ENCODE peak calls at places on chromosomes 4 and X, in nine cellular contexts. C is uterus; Z is CD8-positive, alpha-beta T cell; N is heart right ventricle; X is HepG2; S is thoracic aorta; U is upper lobe of right lung; O is HCT116; H is H1. F is an unnamed sample.

GRCh38 chr4:125750827-125751466 is 436.2 kb downstream of the FAT4 start:
- DNase-seq in C (peak), Z (no peak), N (peak), X (peak), S (no peak), U (no peak), O (no peak), H (peak), F (no peak)

GRCh38 chr4:59247032-59247431 is 1953.1 kb upstream of the ADGRL3 start:
- DNase-seq in C (no peak), Z (no peak), N (no peak), X (peak), S (no peak), U (no peak), O (no peak), H (no peak), F (peak)

GRCh38 chr4:8205241-8205707 is 6.2 kb downstream of the SH3TC1 start:
- DNase-seq in C (no peak), Z (no peak), N (no peak), X (no peak), S (no peak), U (no peak), O (no peak), H (no peak), F (no peak)

GRCh38 chrX:28988246-28988645 is 401.0 kb downstream of the IL1RAPL1 start:
- DNase-seq in C (no peak), Z (no peak), N (no peak), X (no peak), S (no peak), U (no peak), O (no peak), H (no peak), F (no peak)

GRCh38 chrX:107530141-107530540 is 80.7 kb downstream of the FRMPD3 start:
- DNase-seq in C (no peak), Z (no peak), N (no peak), X (no peak), S (no peak), U (no peak), O (no peak), H (no peak), F (no peak)

GRCh38 chr4:81152839-81153713 is 61.9 kb downstream of the PRKG2 start:
- DNase-seq in C (no peak), Z (no peak), N (no peak), X (no peak), S (no peak), U (no peak), O (no peak), H (no peak), F (peak)

GRCh38 chrX:46589977-46590723 is 16.6 kb downstream of the CHST7 start:
- DNase-seq in C (no peak), Z (no peak), N (no peak), X (no peak), S (no peak), U (no peak), O (no peak), H (no peak), F (no peak)

GRCh38 chrX:53048169-53049126 is at the start of gene GPR173:
- DNase-seq in C (peak), Z (no peak), N (peak), X (no peak), S (no peak), U (peak), O (no peak), H (no peak), F (no peak)

GRCh38 chr4:83535945-83536648 is at the start of gene GPAT3:
- DNase-seq in C (peak), Z (peak), N (peak), X (peak), S (peak), U (peak), O (peak), H (no peak), F (peak)

GRCh38 chr4:7429601-7430078 is 5.1 kb downstream of the PSAPL1 start:
- DNase-seq in C (no peak), Z (no peak), N (no peak), X (no peak), S (no peak), U (peak), O (no peak), H (no peak), F (no peak)

GRCh38 chrX:131778269-131779218 is 234.7 kb downstream of the OR13H1 start:
- DNase-seq in C (peak), Z (no peak), N (no peak), X (no peak), S (no peak), U (no peak), O (no peak), H (no peak), F (no peak)

GRCh38 chr4:40916880-40917279 is 167.1 kb downstream of the NSUN7 start:
- DNase-seq in C (no peak), Z (peak), N (peak), X (peak), S (no peak), U (peak), O (peak), H (peak), F (no peak)

GRCh38 chrX:143994206-143994605 is 110.3 kb downstream of the UBE2NL start:
- DNase-seq in C (no peak), Z (no peak), N (no peak), X (no peak), S (no peak), U (no peak), O (no peak), H (no peak), F (peak)

GRCh38 chr4:151604238-151604637 is 156.6 kb downstream of the GATB start:
- DNase-seq in C (no peak), Z (no peak), N (no peak), X (no peak), S (no peak), U (no peak), O (no peak), H (no peak), F (peak)

GRCh38 chrX:15749642-15750610 is 11.9 kb downstream of the CA5B start:
- DNase-seq in C (peak), Z (peak), N (peak), X (no peak), S (no peak), U (no peak), O (no peak), H (no peak), F (no peak)

GRCh38 chr4:13201241-13201640 is 282.9 kb downstream of the RAB28 start:
- DNase-seq in C (no peak), Z (no peak), N (no peak), X (no peak), S (no peak), U (no peak), O (no peak), H (no peak), F (no peak)

GRCh38 chrX:50838820-50839600 is 25.0 kb upstream of the SHROOM4 start:
- DNase-seq in C (no peak), Z (no peak), N (peak), X (no peak), S (no peak), U (no peak), O (no peak), H (no peak), F (no peak)

GRCh38 chrX:123267220-123267619 is 83.1 kb downstream of the GRIA3 start:
- DNase-seq in C (no peak), Z (no peak), N (no peak), X (no peak), S (no peak), U (no peak), O (no peak), H (no peak), F (no peak)

GRCh38 chrX:53049127-53049517 is 533 bp downstream of the GPR173 start:
- DNase-seq in C (no peak), Z (no peak), N (no peak), X (no peak), S (no peak), U (no peak), O (no peak), H (no peak), F (no peak)

GRCh38 chr4:112807083-112807482 is 170.1 kb downstream of the LARP7 start:
- DNase-seq in C (no peak), Z (no peak), N (no peak), X (no peak), S (no peak), U (no peak), O (no peak), H (no peak), F (no peak)

GRCh38 chr4:83535520-83535944 is 376 bp upstream of the GPAT3 start:
- DNase-seq in C (peak), Z (peak), N (peak), X (peak), S (no peak), U (no peak), O (peak), H (no peak), F (peak)

GRCh38 chrX:14056201-14056600 is 26.5 kb upstream of the GEMIN8 start:
- DNase-seq in C (no peak), Z (no peak), N (no peak), X (no peak), S (no peak), U (no peak), O (no peak), H (no peak), F (no peak)

GRCh38 chrX:38048886-38049285 is 42.5 kb downstream of the SYTL5 start:
- DNase-seq in C (no peak), Z (no peak), N (no peak), X (no peak), S (no peak), U (no peak), O (no peak), H (no peak), F (no peak)

GRCh38 chr4:57905965-57906364 is 795.8 kb upstream of the IGFBP7 start:
- DNase-seq in C (no peak), Z (no peak), N (no peak), X (no peak), S (no peak), U (no peak), O (no peak), H (no peak), F (peak)

GRCh38 chr4:38872620-38873019 is 5.0 kb downstream of the FAM114A1 start:
- DNase-seq in C (no peak), Z (no peak), N (no peak), X (peak), S (no peak), U (no peak), O (no peak), H (no peak), F (no peak)

GRCh38 chr4:140344111-140344510 is 29.3 kb upstream of the SCOC start:
- DNase-seq in C (no peak), Z (no peak), N (no peak), X (no peak), S (no peak), U (no peak), O (no peak), H (no peak), F (no peak)

GRCh38 chr4:40976343-40976742 is 226.6 kb downstream of the NSUN7 start:
- DNase-seq in C (peak), Z (no peak), N (peak), X (peak), S (no peak), U (no peak), O (peak), H (no peak), F (peak)

GRCh38 chr4:21470531-21470930 is 478.0 kb downstream of the KCNIP4 start:
- DNase-seq in C (no peak), Z (no peak), N (peak), X (no peak), S (no peak), U (no peak), O (no peak), H (no peak), F (peak)

GRCh38 chr4:112860731-112861377 is 188.6 kb upstream of the ANK2 start:
- DNase-seq in C (no peak), Z (no peak), N (no peak), X (no peak), S (no peak), U (no peak), O (no peak), H (peak), F (no peak)

GRCh38 chrX:71532753-71533425 is at the start of gene OGT:
- DNase-seq in C (peak), Z (peak), N (peak), X (peak), S (peak), U (peak), O (peak), H (peak), F (peak)

GRCh38 chrX:151912780-151913179 is at the start of gene MAGEA4:
- DNase-seq in C (no peak), Z (no peak), N (no peak), X (no peak), S (no peak), U (no peak), O (no peak), H (no peak), F (no peak)

GRCh38 chr4:25813705-25814104 is 49.1 kb downstream of the SEL1L3 start:
- DNase-seq in C (no peak), Z (no peak), N (peak), X (peak), S (no peak), U (no peak), O (no peak), H (no peak), F (no peak)

GRCh38 chr4:184281231-184282139 is 63.8 kb upstream of the ENPP6 start:
- DNase-seq in C (no peak), Z (peak), N (no peak), X (no peak), S (no peak), U (no peak), O (no peak), H (no peak), F (no peak)

GRCh38 chrX:105975382-105975781 is 63.1 kb downstream of the SERPINA7 start:
- DNase-seq in C (no peak), Z (no peak), N (no peak), X (peak), S (no peak), U (no peak), O (peak), H (no peak), F (no peak)

GRCh38 chrX:111869639-111870034 is 6.3 kb upstream of the TRPC5OS start:
- DNase-seq in C (no peak), Z (no peak), N (peak), X (no peak), S (no peak), U (no peak), O (peak), H (peak), F (peak)

GRCh38 chr4:107951551-107951950 is 20.2 kb downstream of the CYP2U1 start:
- DNase-seq in C (no peak), Z (no peak), N (no peak), X (no peak), S (no peak), U (no peak), O (no peak), H (no peak), F (peak)

DNA sequence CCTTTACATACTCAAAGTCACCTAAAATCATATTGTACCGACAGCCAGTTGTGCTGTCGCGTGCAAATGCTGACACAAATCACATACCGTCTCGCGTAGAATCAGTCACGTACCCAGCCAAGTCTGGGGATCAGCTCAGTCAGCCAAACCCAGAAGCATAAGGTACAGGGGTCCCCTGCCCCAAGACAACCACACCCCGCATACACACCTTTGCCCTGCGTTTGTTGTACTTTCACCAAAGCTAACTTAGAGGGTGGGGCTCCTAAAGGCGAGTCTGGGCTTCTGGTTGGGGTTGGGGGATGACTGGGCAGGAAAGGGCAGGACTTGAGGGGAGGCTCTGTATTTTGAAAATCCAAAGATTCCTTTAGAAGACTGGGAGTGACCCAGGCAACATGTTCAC is 823 bp downstream of the GDPD2 start:
- DNase-seq in C (no peak), Z (no peak), N (no peak), X (no peak), S (no peak), U (no peak), O (no peak), H (no peak), F (no peak)
- TF ChIP-seq CTCF in C (no peak), Z (no peak), N (no peak), X (no peak), S (no peak), U (no peak), O (no peak), H (no peak), F (no peak)

GRCh38 chr4:86816463-86817107 is 32.6 kb downstream of the SLC10A6 start:
- DNase-seq in C (peak), Z (no peak), N (peak), X (no peak), S (no peak), U (no peak), O (no peak), H (no peak), F (no peak)
- H3K27ac ChIP-seq in C (peak), Z (no peak), N (no peak), X (no peak), S (peak), U (peak), O (no peak), H (no peak), F (no peak)

DNA sequence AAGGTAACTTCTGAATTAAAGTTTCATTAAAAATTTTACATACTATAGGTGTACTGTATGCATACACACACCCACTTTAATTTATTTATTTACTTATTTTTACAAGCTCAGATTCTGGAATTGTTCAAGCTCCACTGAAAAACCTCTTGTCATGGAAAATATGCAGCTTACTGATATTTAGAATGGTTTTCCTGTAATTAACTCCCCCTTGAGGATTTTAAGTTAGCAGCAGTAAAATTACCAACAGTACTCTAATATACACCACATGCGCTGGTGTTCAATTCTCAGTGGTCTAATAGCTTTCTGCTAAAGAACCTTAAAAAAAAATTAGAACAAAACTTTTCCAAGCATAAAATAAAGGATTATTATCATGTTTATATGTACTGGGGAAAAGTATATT is 12.0 kb downstream of the MAB21L2 start:
- DNase-seq in C (no peak), Z (no peak), N (no peak), X (no peak), S (no peak), U (no peak), O (no peak), H (no peak), F (no peak)
- TF ChIP-seq CTCF in C (no peak), Z (no peak), N (peak), X (peak), S (peak), U (no peak), O (no peak), H (no peak), F (peak)

GRCh38 chr4:78938868-78939666 is at the start of gene PAQR3:
- DNase-seq in C (peak), Z (peak), N (peak), X (peak), S (peak), U (peak), O (peak), H (peak), F (peak)
- H3K27ac ChIP-seq in C (peak), Z (peak), N (peak), X (no peak), S (no peak), U (peak), O (peak), H (peak), F (peak)

GRCh38 chr4:6328526-6328925 is 58.9 kb downstream of the WFS1 start:
- DNase-seq in C (no peak), Z (no peak), N (no peak), X (no peak), S (no peak), U (no peak), O (no peak), H (no peak), F (no peak)

GRCh38 chr4:6325791-6326290 is 56.2 kb downstream of the WFS1 start:
- DNase-seq in C (no peak), Z (no peak), N (no peak), X (no peak), S (no peak), U (no peak), O (no peak), H (no peak), F (no peak)

GRCh38 chr4:6326312-6327060 is 56.8 kb downstream of the WFS1 start:
- DNase-seq in C (no peak), Z (no peak), N (no peak), X (no peak), S (no peak), U (no peak), O (no peak), H (no peak), F (no peak)

GRCh38 chr4:6324999-6325790 is 55.5 kb downstream of the WFS1 start:
- DNase-seq in C (peak), Z (no peak), N (peak), X (no peak), S (no peak), U (peak), O (no peak), H (no peak), F (peak)

DNA sequence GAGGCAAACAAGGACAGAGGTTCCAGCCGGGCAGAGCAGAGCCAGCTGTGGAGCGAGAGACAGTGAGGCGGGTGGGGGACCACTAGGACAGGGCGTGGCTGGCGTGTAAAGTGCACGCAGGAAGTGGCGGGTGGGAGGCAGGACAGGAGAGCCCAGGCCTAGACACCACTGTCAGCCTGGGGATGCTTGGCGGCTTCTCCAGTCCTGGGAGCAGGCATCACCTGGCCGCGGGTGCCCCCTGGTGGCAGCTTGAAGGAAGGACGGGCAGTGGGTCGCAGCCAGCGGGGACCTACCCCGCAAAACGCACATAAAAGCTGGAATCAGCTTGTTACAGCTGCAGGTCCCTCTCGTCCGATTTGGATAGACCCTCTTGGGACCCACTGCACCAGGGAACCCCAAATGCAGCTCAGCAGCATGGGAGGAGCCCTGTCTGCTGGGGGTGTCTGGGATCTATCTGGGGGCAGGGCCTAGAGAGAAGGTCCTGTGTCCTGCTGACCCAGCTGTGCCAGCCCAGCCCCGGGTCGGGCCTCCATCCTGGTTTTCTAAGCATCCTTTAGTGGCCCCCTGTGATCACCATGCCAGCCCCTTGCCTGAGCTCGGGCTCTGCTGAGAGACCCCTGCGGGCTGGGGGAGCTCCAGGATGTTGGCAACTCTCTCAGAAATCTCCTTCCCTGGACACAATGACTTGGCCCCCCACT is 57.7 kb downstream of the WFS1 start:
- DNase-seq in C (peak), Z (peak), N (peak), X (peak), S (peak), U (peak), O (peak), H (peak), F (peak)
- TF ChIP-seq CTCF in C (peak), Z (peak), N (peak), X (peak), S (peak), U (peak), O (peak), H (no peak), F (peak)

GRCh38 chrX:1140236-1140681 is 72.2 kb downstream of the CRLF2 start:
- DNase-seq in C (no peak), Z (no peak), N (no peak), X (no peak), S (no peak), U (no peak), O (no peak), H (no peak), F (no peak)
- H3K27ac ChIP-seq in C (no peak), Z (no peak), N (no peak), X (no peak), S (no peak), U (no peak), O (no peak), H (no peak), F (no peak)

DNA sequence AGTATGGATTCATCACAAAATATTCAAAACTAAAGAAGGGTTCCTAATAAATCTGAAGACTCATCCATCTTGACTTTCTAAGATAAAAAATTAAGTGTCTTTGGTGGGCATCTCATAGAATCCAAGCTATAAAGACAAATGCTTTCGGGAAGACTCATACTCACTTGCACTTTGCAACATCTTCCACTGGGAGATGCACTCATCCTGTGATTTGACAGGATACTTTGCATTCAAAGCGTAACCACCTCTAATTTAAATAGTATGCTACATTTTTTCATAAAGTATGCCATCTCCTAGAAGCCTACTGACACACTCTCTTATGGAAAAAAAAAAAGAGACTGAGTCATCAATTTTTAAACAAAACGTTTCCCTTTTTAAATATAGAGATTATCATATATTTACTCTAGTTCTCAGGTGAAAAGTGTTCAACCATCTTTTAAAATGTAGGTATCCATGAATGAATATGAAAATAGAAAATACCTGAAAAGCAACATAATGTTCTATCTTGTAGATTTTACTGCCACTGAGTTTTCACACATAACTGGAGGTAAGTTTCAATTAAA is 119.6 kb downstream of the KLHL13 start:
- DNase-seq in C (no peak), Z (no peak), N (no peak), X (peak), S (no peak), U (no peak), O (no peak), H (no peak), F (peak)
- TF ChIP-seq CTCF in C (no peak), Z (no peak), N (peak), X (peak), S (no peak), U (no peak), O (peak), H (no peak), F (peak)

F was measured in RWPE1.